ENCODE peak calls at places on chromosomes 5 and 9, in eight cellular contexts. K is stimulated activated CD4-positive, alpha-beta T cell treated with anti-CD3 and anti-CD28 coated beads, Interleukin-4, amount 100 ng/mL, for 48 hours; R is HL-60; S is HEK293T; B is lung; C is LoVo; G is sciatic nerve; H is activated naive CD8-positive, alpha-beta T cell treated with anti-CD3 and anti-CD28 coated beads, Interleukin-2, amount 50 U/mL, for 16 hours. V is an unnamed sample.

GRCh38 chr5:131109540-131110255 is 55.4 kb downstream of the HINT1 start:
- DNase-seq in B (no peak), H (no peak), C (peak), K (no peak), S (peak), G (no peak), R (peak), V (peak)

GRCh38 chr5:134135091-134135655 is 20.7 kb downstream of the TCF7 start:
- DNase-seq in S (no peak), H (no peak), R (no peak), K (no peak), C (no peak), G (no peak), B (no peak), V (no peak)

GRCh38 chr9:117191504-117192375 is 223.1 kb downstream of the ASTN2 start:
- DNase-seq in G (no peak), C (no peak), B (no peak), R (no peak), K (no peak), H (no peak), S (no peak), V (no peak)

GRCh38 chr9:113675475-113675941 is 200.6 kb upstream of the ZNF618 start:
- DNase-seq in K (no peak), R (no peak), C (no peak), S (no peak), B (peak), H (no peak), G (peak), V (peak)

GRCh38 chr5:150659360-150660107 is 1.5 kb upstream of the MYOZ3 start:
- DNase-seq in R (no peak), S (no peak), C (no peak), G (no peak), B (no peak), H (no peak), K (no peak), V (no peak)

GRCh38 chr9:32384364-32385134 is at the start of gene ACO1:
- DNase-seq in B (peak), G (peak), H (peak), R (peak), C (peak), K (peak), S (peak), V (peak)

GRCh38 chr5:40409600-40409999 is 270.1 kb upstream of the PTGER4 start:
- DNase-seq in S (no peak), C (no peak), H (no peak), G (no peak), K (no peak), R (peak), B (no peak), V (no peak)

GRCh38 chr5:130337179-130337888 is 433.1 kb downstream of the CHSY3 start:
- DNase-seq in G (no peak), H (no peak), C (peak), B (no peak), S (no peak), K (no peak), R (no peak), V (no peak)

GRCh38 chr9:130490981-130491380 is 46.2 kb downstream of the ASS1 start:
- DNase-seq in S (no peak), C (no peak), G (no peak), K (no peak), R (no peak), B (no peak), H (no peak), V (no peak)

GRCh38 chr5:60700347-60700815 is 415 bp upstream of the DEPDC1B start:
- DNase-seq in R (peak), K (no peak), C (peak), B (no peak), G (no peak), H (no peak), S (no peak), V (no peak)

GRCh38 chr5:135385576-135385975 is 13.5 kb downstream of the MACROH2A1 start:
- DNase-seq in S (no peak), R (no peak), C (no peak), B (no peak), H (no peak), K (no peak), G (no peak), V (no peak)

GRCh38 chr9:16267336-16268036 is 603.0 kb downstream of the BNC2 start:
- DNase-seq in C (no peak), H (no peak), B (no peak), K (no peak), G (no peak), R (no peak), S (no peak), V (no peak)

GRCh38 chr9:32348289-32348688 is 36.2 kb upstream of the ACO1 start:
- DNase-seq in G (no peak), K (no peak), S (no peak), C (no peak), B (no peak), R (no peak), H (no peak), V (no peak)

GRCh38 chr9:107809859-107810492 is 320.4 kb upstream of the KLF4 start:
- DNase-seq in K (no peak), R (no peak), C (no peak), B (no peak), S (no peak), H (no peak), G (no peak), V (peak)

GRCh38 chr5:167895899-167896659 is 395.4 kb upstream of the WWC1 start:
- DNase-seq in C (no peak), K (no peak), H (no peak), S (no peak), G (no peak), R (no peak), B (no peak), V (no peak)

GRCh38 chr5:143888912-143889311 is 77.0 kb downstream of the HMHB1 start:
- DNase-seq in K (no peak), R (no peak), H (no peak), S (no peak), B (no peak), C (no peak), G (no peak), V (no peak)

GRCh38 chr9:126379661-126380365 is 53.2 kb downstream of the MVB12B start:
- DNase-seq in G (peak), R (no peak), S (no peak), C (no peak), B (no peak), H (no peak), K (no peak), V (peak)

GRCh38 chr9:95127249-95128176 is 190.0 kb downstream of the FANCC start:
- DNase-seq in R (peak), C (peak), G (peak), S (peak), B (peak), K (peak), H (peak), V (peak)

GRCh38 chr9:134502261-134503211 is 139.1 kb upstream of the COL5A1 start:
- DNase-seq in S (no peak), R (no peak), K (no peak), B (peak), H (no peak), C (no peak), G (peak), V (peak)

GRCh38 chr9:127539259-127539981 is 72.7 kb upstream of the STXBP1 start:
- DNase-seq in C (no peak), S (no peak), G (no peak), H (no peak), K (no peak), B (no peak), R (no peak), V (peak)

GRCh38 chr9:131048332-131048731 is 39.4 kb downstream of the LAMC3 start:
- DNase-seq in B (no peak), S (no peak), H (no peak), R (no peak), K (no peak), G (no peak), C (no peak), V (no peak)

GRCh38 chr5:68110264-68110663 is 105.3 kb upstream of the PIK3R1 start:
- DNase-seq in R (no peak), G (no peak), H (no peak), C (no peak), B (no peak), K (no peak), S (no peak), V (no peak)

GRCh38 chr9:88233091-88233490 is 94.8 kb upstream of the SPATA31C2 start:
- DNase-seq in B (no peak), S (no peak), C (no peak), H (no peak), G (no peak), R (no peak), K (no peak), V (no peak)

GRCh38 chr9:87309236-87309635 is 188.4 kb upstream of the DAPK1 start:
- DNase-seq in S (no peak), K (no peak), G (no peak), B (no peak), R (no peak), C (no peak), H (no peak), V (no peak)

GRCh38 chr5:178145965-178146820 is 7.5 kb downstream of the NHP2 start:
- DNase-seq in H (peak), G (peak), B (peak), C (peak), K (peak), R (peak), S (peak), V (peak)

GRCh38 chr5:150419630-150420270 is 7.0 kb upstream of the CD74 start:
- DNase-seq in R (no peak), C (no peak), S (no peak), G (no peak), B (no peak), H (no peak), K (no peak), V (no peak)

GRCh38 chr5:61949680-61950435 is 356.1 kb upstream of the KIF2A start:
- DNase-seq in S (no peak), K (no peak), R (no peak), G (no peak), C (no peak), H (no peak), B (no peak), V (no peak)